ENCODE peak calls at places on chromosome 12, in six cellular contexts. M is HFF-Myc, O is mucosa of descending colon, C is cardiac muscle cell, A is fibroblast of lung, P is GM06990. S is an unnamed sample.

GRCh38 chr12:67624355-67624754 is 24.2 kb upstream of the DYRK2 start:
- DNase-seq in C (no peak), P (no peak), O (no peak), A (no peak), M (no peak), S (no peak)

GRCh38 chr12:93245543-93245942 is 132.2 kb upstream of the NUDT4 start:
- DNase-seq in O (no peak), P (peak), M (no peak), C (no peak), A (no peak), S (no peak)

GRCh38 chr12:83317641-83318040 is 630.9 kb downstream of the TMTC2 start:
- DNase-seq in C (no peak), O (no peak), P (no peak), M (no peak), A (no peak), S (no peak)

GRCh38 chr12:50842637-50843493 is at the start of gene TMPRSS12:
- DNase-seq in P (no peak), O (no peak), C (peak), M (no peak), A (no peak), S (peak)

GRCh38 chr12:104742551-104742961 is 215.5 kb downstream of the SLC41A2 start:
- DNase-seq in P (no peak), O (no peak), M (no peak), C (no peak), A (no peak), S (no peak)

GRCh38 chr12:131132118-131132892 is 178.6 kb downstream of the ADGRD1 start:
- DNase-seq in M (no peak), A (no peak), O (peak), C (peak), P (peak), S (peak)

GRCh38 chr12:130829391-130830245 is 9.4 kb downstream of the STX2 start:
- DNase-seq in M (no peak), C (no peak), A (no peak), O (no peak), P (no peak), S (no peak)

GRCh38 chr12:31629756-31630732 is 29.4 kb upstream of the ETFBKMT start:
- DNase-seq in C (peak), M (no peak), P (no peak), A (peak), O (no peak), S (no peak)

GRCh38 chr12:47085815-47086252 is 6.1 kb upstream of the AMIGO2 start:
- DNase-seq in C (peak), O (no peak), P (no peak), A (peak), M (no peak), S (no peak)

GRCh38 chr12:5428332-5429221 is 3.3 kb upstream of the NTF3 start:
- DNase-seq in C (peak), M (no peak), O (no peak), A (peak), P (no peak), S (no peak)

GRCh38 chr12:8784464-8784863 is 38.0 kb upstream of the A2ML1 start:
- DNase-seq in C (no peak), A (no peak), M (no peak), O (no peak), P (no peak), S (no peak)

GRCh38 chr12:16036073-16036472 is 124.9 kb downstream of the DERA start:
- DNase-seq in P (no peak), C (no peak), M (no peak), A (no peak), O (no peak), S (no peak)

GRCh38 chr12:19925881-19926665 is 442.3 kb upstream of the PDE3A start:
- DNase-seq in P (no peak), O (no peak), A (no peak), C (no peak), M (no peak), S (no peak)

GRCh38 chr12:119649202-119649808 is 18.6 kb upstream of the PRKAB1 start:
- DNase-seq in M (no peak), P (no peak), C (peak), A (no peak), O (no peak), S (no peak)

GRCh38 chr12:55446334-55446733 is 2.5 kb downstream of the OR6C2 start:
- DNase-seq in A (no peak), C (no peak), M (no peak), O (no peak), P (no peak), S (no peak)

GRCh38 chr12:104050436-104050835 is 449 bp upstream of the GLT8D2 start:
- DNase-seq in M (no peak), A (no peak), O (no peak), P (no peak), C (peak), S (no peak)

GRCh38 chr12:13841358-13841757 is 140.0 kb downstream of the GRIN2B start:
- DNase-seq in A (no peak), C (no peak), O (no peak), P (no peak), M (no peak), S (no peak)

GRCh38 chr12:27309293-27309994 is 23.2 kb upstream of the BMAL2 start:
- DNase-seq in A (no peak), O (no peak), C (no peak), M (no peak), P (no peak), S (no peak)

GRCh38 chr12:7935464-7935772 is 569 bp downstream of the SLC2A3 start:
- DNase-seq in O (no peak), M (no peak), C (peak), A (no peak), P (no peak), S (no peak)

GRCh38 chr12:96371138-96371786 is 29.0 kb downstream of the CDK17 start:
- DNase-seq in C (no peak), M (no peak), O (no peak), A (no peak), P (no peak), S (no peak)

GRCh38 chr12:125403145-125403789 is 338.0 kb downstream of the AACS start:
- DNase-seq in O (no peak), M (peak), P (no peak), A (peak), C (peak), S (no peak)

GRCh38 chr12:45416161-45416560 is 200.3 kb downstream of the ANO6 start:
- DNase-seq in M (no peak), P (no peak), A (no peak), O (no peak), C (no peak), S (no peak)

GRCh38 chr12:28320353-28320752 is 130.1 kb downstream of the CCDC91 start:
- DNase-seq in P (no peak), O (no peak), M (no peak), C (no peak), A (no peak), S (no peak)
- H3K4me3 ChIP-seq in P (no peak), O (no peak), M (no peak), C (no peak), A (no peak), S (no peak)

GRCh38 chr12:122895757-122896636 is at the start of gene VPS37B:
- DNase-seq in O (peak), M (peak), C (peak), A (peak), P (peak), S (peak)

GRCh38 chr12:122895290-122895689 is 634 bp downstream of the VPS37B start:
- DNase-seq in O (no peak), C (no peak), P (no peak), M (no peak), A (no peak), S (no peak)

GRCh38 chr12:122894173-122895121 is 1.5 kb downstream of the VPS37B start:
- DNase-seq in O (peak), A (no peak), P (no peak), M (no peak), C (no peak), S (peak)

GRCh38 chr12:122893208-122894151 is 2.4 kb downstream of the VPS37B start:
- DNase-seq in M (no peak), C (no peak), A (no peak), O (no peak), P (no peak), S (peak)

GRCh38 chr12:122896662-122897061 is 738 bp upstream of the VPS37B start:
- DNase-seq in C (no peak), O (no peak), M (no peak), A (no peak), P (no peak), S (no peak)
- H3K4me3 ChIP-seq in C (no peak), O (no peak), M (no peak), A (no peak), P (no peak), S (no peak)

DNA sequence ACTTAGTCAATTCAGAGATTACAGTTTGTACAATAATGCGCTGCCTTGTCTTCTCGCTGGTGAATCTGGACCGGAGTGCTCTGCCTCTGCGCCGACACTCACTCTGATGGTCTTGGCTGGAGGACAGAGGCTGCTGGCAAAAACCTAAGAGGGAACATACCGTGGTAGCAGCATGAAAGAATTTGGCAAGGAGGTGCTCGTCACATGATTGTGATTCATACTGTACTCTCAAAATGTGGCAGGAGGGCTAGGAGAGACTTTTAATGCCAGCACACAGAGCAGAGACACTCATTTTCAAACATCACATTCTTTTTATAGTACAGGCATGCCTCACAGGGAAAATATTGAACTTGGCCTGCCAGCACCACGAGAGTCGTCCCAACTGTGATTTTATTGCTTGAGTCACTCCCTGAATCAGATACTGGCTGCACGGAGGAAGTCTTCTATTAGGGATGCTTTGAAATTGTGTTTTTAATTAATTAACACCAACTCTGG is 67.8 kb downstream of the HMGA2 start:
- DNase-seq in O (peak), A (peak), M (peak), C (peak), P (no peak), S (no peak)
- H3K4me3 ChIP-seq in O (no peak), A (peak), M (peak), C (no peak), P (no peak), S (no peak)

DNA sequence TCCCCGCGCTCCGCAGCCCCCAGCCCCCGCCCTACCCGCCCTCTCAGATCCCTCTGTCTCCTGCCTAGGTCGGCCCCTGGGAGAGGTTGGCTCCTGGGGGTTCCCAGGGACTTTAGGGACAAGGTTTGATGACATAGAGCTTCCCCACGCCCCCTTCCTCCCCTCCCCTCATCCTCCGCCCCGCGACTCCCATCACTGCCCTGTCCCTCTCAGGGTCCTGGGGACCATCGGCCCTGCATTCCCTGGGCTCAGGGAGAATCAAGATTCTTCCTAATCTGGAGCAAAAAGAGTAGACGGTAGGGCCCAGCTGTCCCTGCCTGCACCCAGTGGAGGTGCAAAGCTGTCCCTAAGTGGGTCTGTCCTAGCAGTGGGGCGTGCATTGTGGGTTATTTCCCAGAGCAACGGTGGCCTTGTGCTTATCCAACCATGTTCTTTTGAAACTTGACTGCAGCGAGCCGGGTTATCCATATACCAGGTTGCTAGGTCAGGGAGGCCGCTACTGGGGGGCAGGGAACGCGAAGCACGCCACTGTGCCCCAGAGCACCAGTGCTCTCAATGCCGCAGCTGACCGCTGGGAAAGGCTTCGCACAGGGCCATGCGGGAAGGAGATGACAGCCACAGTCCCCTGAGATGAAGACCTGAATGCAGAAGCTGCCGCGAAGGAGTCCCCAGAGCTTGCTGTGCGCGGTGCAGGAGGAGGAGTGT is 124.4 kb upstream of the PRMT8 start:
- DNase-seq in O (no peak), A (no peak), C (no peak), P (no peak), M (no peak), S (no peak)
- H3K4me3 ChIP-seq in O (no peak), A (no peak), C (peak), P (no peak), M (no peak), S (peak)

S was measured in lower lobe of right lung.